ENCODE peak calls at places on chromosomes 7 and 10, in five cellular contexts. H is endothelial cell; M is heart left ventricle; P is iPS-NIHi11; D is naive thymus-derived CD4-positive, alpha-beta T cell. N is an unnamed sample.

GRCh38 chr10:63700209-63700934 is 179.2 kb downstream of the REEP3 start:
- DNase-seq in H (no peak), M (no peak), P (no peak), D (no peak), N (no peak)

GRCh38 chr7:17903337-17903736 is 37.0 kb downstream of the SNX13 start:
- DNase-seq in H (no peak), M (no peak), P (no peak), D (no peak), N (no peak)

GRCh38 chr7:78716876-78717275 is 736.6 kb downstream of the MAGI2 start:
- DNase-seq in H (no peak), M (no peak), P (peak), D (no peak), N (no peak)

GRCh38 chr7:76424413-76425111 is at the start of gene ZP3:
- DNase-seq in H (no peak), M (no peak), P (no peak), D (no peak), N (no peak)

GRCh38 chr10:48594799-48595198 is 10.1 kb downstream of the ARHGAP22 start:
- DNase-seq in H (no peak), M (no peak), P (peak), D (no peak), N (no peak)

GRCh38 chr7:141286522-141286921 is 212.7 kb downstream of the TMEM178B start:
- DNase-seq in H (no peak), M (no peak), P (no peak), D (no peak), N (no peak)

GRCh38 chr10:52322941-52323340 is 8.9 kb downstream of the DKK1 start:
- DNase-seq in H (no peak), M (no peak), P (no peak), D (no peak), N (no peak)

GRCh38 chr10:47021850-47022249 is 110.6 kb downstream of the PTPN20 start:
- DNase-seq in H (peak), M (no peak), P (no peak), D (no peak), N (no peak)

GRCh38 chr7:24965831-24966708 is 13.9 kb downstream of the OSBPL3 start:
- DNase-seq in H (no peak), M (no peak), P (peak), D (peak), N (no peak)

GRCh38 chr10:49734676-49735075 is 27.4 kb downstream of the OGDHL start:
- DNase-seq in H (no peak), M (no peak), P (no peak), D (no peak), N (no peak)

GRCh38 chr7:158494162-158494586 is 93.4 kb downstream of the PTPRN2 start:
- DNase-seq in H (no peak), M (no peak), P (no peak), D (no peak), N (no peak)

GRCh38 chr10:100081075-100082001 is at the start of gene CPN1:
- DNase-seq in H (no peak), M (no peak), P (no peak), D (no peak), N (no peak)

GRCh38 chr10:18793951-18794350 is 134.7 kb downstream of the ARL5B start:
- DNase-seq in H (no peak), M (no peak), P (no peak), D (no peak), N (no peak)

GRCh38 chr7:96238976-96239766 is 82.7 kb downstream of the SLC25A13 start:
- DNase-seq in H (no peak), M (no peak), P (no peak), D (no peak), N (no peak)

GRCh38 chr7:42315631-42316030 is 78.6 kb upstream of the GLI3 start:
- DNase-seq in H (no peak), M (no peak), P (no peak), D (no peak), N (no peak)

GRCh38 chr7:78476851-78477405 is 678.4 kb downstream of the PHTF2 start:
- DNase-seq in H (no peak), M (no peak), P (no peak), D (no peak), N (no peak)

GRCh38 chr10:4662576-4663161 is 163.3 kb upstream of the AKR1E2 start:
- DNase-seq in H (no peak), M (peak), P (no peak), D (no peak), N (no peak)

GRCh38 chr10:114142018-114142417 is 32.0 kb downstream of the CCDC186 start:
- DNase-seq in H (no peak), M (no peak), P (no peak), D (no peak), N (no peak)

GRCh38 chr7:28749673-28750072 is 208.5 kb downstream of the TRIL start:
- DNase-seq in H (no peak), M (no peak), P (no peak), D (no peak), N (no peak)

GRCh38 chr7:135290594-135290993 is 57.0 kb downstream of the STRA8 start:
- DNase-seq in H (no peak), M (no peak), P (no peak), D (no peak), N (no peak)

GRCh38 chr7:129530881-129531391 is 28.6 kb downstream of the SMKR1 start:
- DNase-seq in H (no peak), M (no peak), P (no peak), D (no peak), N (no peak)

GRCh38 chr7:12257582-12257981 is 46.5 kb downstream of the TMEM106B start:
- DNase-seq in H (no peak), M (no peak), P (no peak), D (peak), N (peak)

GRCh38 chr7:141094336-141095070 is 20.6 kb downstream of the TMEM178B start:
- DNase-seq in H (no peak), M (no peak), P (no peak), D (no peak), N (no peak)

GRCh38 chr10:33546031-33546430 is 211.6 kb upstream of the NRP1 start:
- DNase-seq in H (no peak), M (no peak), P (no peak), D (no peak), N (no peak)

GRCh38 chr7:23422904-23423303 is 47.4 kb downstream of the IGF2BP3 start:
- DNase-seq in H (no peak), M (no peak), P (no peak), D (no peak), N (no peak)

GRCh38 chr7:101938115-101938514 is 120.7 kb downstream of the CUX1 start:
- DNase-seq in H (no peak), M (no peak), P (no peak), D (no peak), N (no peak)

GRCh38 chr10:25388862-25389206 is 214.0 kb downstream of the GPR158 start:
- DNase-seq in H (no peak), M (no peak), P (no peak), D (no peak), N (no peak)

GRCh38 chr7:55513849-55514248 is 58.5 kb downstream of the VOPP1 start:
- DNase-seq in H (no peak), M (no peak), P (no peak), D (no peak), N (no peak)

GRCh38 chr10:348456-348855 is 213.2 kb downstream of the ZMYND11 start:
- DNase-seq in H (no peak), M (no peak), P (no peak), D (no peak), N (no peak)

GRCh38 chr7:17013204-17013603 is 131.4 kb upstream of the AGR3 start:
- DNase-seq in H (no peak), M (no peak), P (no peak), D (no peak), N (no peak)

GRCh38 chr10:132939957-132940790 is 2.2 kb downstream of the CFAP46 start:
- DNase-seq in H (peak), M (no peak), P (peak), D (no peak), N (no peak)

GRCh38 chr7:156579566-156579965 is 61.0 kb upstream of the RNF32 start:
- DNase-seq in H (no peak), M (no peak), P (no peak), D (no peak), N (no peak)

GRCh38 chr10:97891497-97892167 is 42.0 kb downstream of the GOLGA7B start:
- DNase-seq in H (no peak), M (no peak), P (no peak), D (no peak), N (no peak)